ENCODE peak calls at places on chromosomes 2 and 18, in nine cellular contexts. F, Y, V, H, B, I, O, S and R are unnamed samples.

GRCh38 chr18:70154591-70155194 is 50.8 kb downstream of the RTTN start:
- DNase-seq in F (no peak), Y (no peak), V (peak), H (no peak), B (no peak), I (no peak), O (no peak), S (no peak), R (no peak)

GRCh38 chr2:215619022-215619958 is 183.4 kb upstream of the FN1 start:
- DNase-seq in F (no peak), Y (no peak), V (no peak), H (peak), B (no peak), I (peak), O (peak), S (no peak), R (no peak)

GRCh38 chr2:30303094-30303493 is 71.8 kb downstream of the LBH start:
- DNase-seq in F (no peak), Y (no peak), V (no peak), H (no peak), B (no peak), I (no peak), O (no peak), S (no peak), R (no peak)

GRCh38 chr2:215136669-215137328 is 1.6 kb downstream of the ABCA12 start:
- DNase-seq in F (no peak), Y (no peak), V (no peak), H (no peak), B (no peak), I (no peak), O (no peak), S (peak), R (no peak)

GRCh38 chr2:231922945-231923344 is 3.3 kb downstream of the NPPC start:
- DNase-seq in F (no peak), Y (no peak), V (no peak), H (no peak), B (no peak), I (no peak), O (no peak), S (no peak), R (no peak)

GRCh38 chr2:137677466-137677865 is 286.8 kb upstream of the HNMT start:
- DNase-seq in F (no peak), Y (no peak), V (no peak), H (no peak), B (no peak), I (no peak), O (peak), S (peak), R (no peak)

GRCh38 chr2:20027260-20027677 is 14.8 kb upstream of the MATN3 start:
- DNase-seq in F (no peak), Y (no peak), V (no peak), H (no peak), B (no peak), I (peak), O (no peak), S (no peak), R (no peak)

GRCh38 chr2:191748528-191749180 is 70.7 kb downstream of the NABP1 start:
- DNase-seq in F (no peak), Y (no peak), V (no peak), H (no peak), B (no peak), I (no peak), O (no peak), S (no peak), R (no peak)

GRCh38 chr2:239321596-239322413 is 79.0 kb downstream of the HDAC4 start:
- DNase-seq in F (no peak), Y (peak), V (no peak), H (no peak), B (peak), I (no peak), O (no peak), S (no peak), R (no peak)

GRCh38 chr2:172102159-172102857 is 392 bp downstream of the DLX2 start:
- DNase-seq in F (no peak), Y (no peak), V (peak), H (no peak), B (no peak), I (peak), O (peak), S (no peak), R (no peak)

GRCh38 chr2:28610583-28611201 is 114.8 kb downstream of the PLB1 start:
- DNase-seq in F (no peak), Y (peak), V (peak), H (no peak), B (no peak), I (no peak), O (no peak), S (peak), R (no peak)

GRCh38 chr2:23658466-23658942 is 268.4 kb downstream of the ATAD2B start:
- DNase-seq in F (no peak), Y (no peak), V (no peak), H (no peak), B (no peak), I (peak), O (no peak), S (no peak), R (no peak)